ENCODE peak calls at places on chromosomes 5 and 9, in seven cellular contexts. X is IMR-90, B is H1, C is trophoblast cell, T is neuronal stem cell, U is mesendoderm, J is mesenchymal stem cell. V is an unnamed sample. For H3K27me3, the result is how much of the 10 kb centered on the place peaks cover.

GRCh38 chr5:120803282-120803681 is 339.2 kb downstream of the PRR16 start:
- DNase-seq in X (peak), B (no peak), C (peak), T (no peak), U (peak), J (peak), V (no peak)

GRCh38 chr5:134637106-134637721 is 4.6 kb upstream of the SAR1B start:
- DNase-seq in X (no peak), B (no peak), C (peak), T (no peak), U (peak), J (no peak), V (no peak)

GRCh38 chr5:43514471-43514815 is 505 bp downstream of the C5orf34 start:
- DNase-seq in X (peak), B (no peak), C (peak), T (no peak), U (no peak), J (peak), V (no peak)

GRCh38 chr5:146745937-146746577 is 132.5 kb downstream of the PPP2R2B start:
- DNase-seq in X (no peak), B (no peak), C (no peak), T (no peak), U (no peak), J (no peak), V (no peak)

GRCh38 chr5:150258126-150258525 is 31.4 kb downstream of the CAMK2A start:
- DNase-seq in X (peak), B (no peak), C (no peak), T (peak), U (no peak), J (no peak), V (no peak)

GRCh38 chr9:69583641-69584234 is 88.4 kb downstream of the APBA1 start:
- DNase-seq in X (no peak), B (no peak), C (no peak), T (no peak), U (no peak), J (no peak), V (no peak)

GRCh38 chr9:37037137-37037743 is 3.2 kb upstream of the PAX5 start:
- DNase-seq in X (no peak), B (no peak), C (no peak), T (no peak), U (peak), J (no peak), V (peak)

GRCh38 chr5:137113161-137113560 is 386.0 kb downstream of the SPOCK1 start:
- DNase-seq in X (no peak), B (no peak), C (no peak), T (no peak), U (no peak), J (no peak), V (no peak)

GRCh38 chr5:168390491-168390890 is 95.8 kb upstream of the RARS1 start:
- DNase-seq in X (no peak), B (no peak), C (no peak), T (no peak), U (no peak), J (no peak), V (no peak)

GRCh38 chr9:110745656-110746055 is 77.1 kb downstream of the MUSK start:
- DNase-seq in X (peak), B (no peak), C (no peak), T (no peak), U (no peak), J (no peak), V (no peak)

GRCh38 chr5:141411575-141411974 is 1.2 kb upstream of the PCDHGA10 start:
- DNase-seq in X (no peak), B (no peak), C (no peak), T (no peak), U (no peak), J (peak), V (no peak)

GRCh38 chr9:73411494-73411893 is 259.8 kb downstream of the ANXA1 start:
- DNase-seq in X (no peak), B (no peak), C (no peak), T (peak), U (peak), J (no peak), V (no peak)

GRCh38 chr5:132205385-132206125 is 22.1 kb downstream of the P4HA2 start:
- DNase-seq in X (peak), B (no peak), C (no peak), T (no peak), U (no peak), J (no peak), V (no peak)

GRCh38 chr5:96752341-96753016 is 55.3 kb downstream of the ERAP1 start:
- DNase-seq in X (peak), B (no peak), C (peak), T (peak), U (peak), J (peak), V (no peak)

GRCh38 chr5:36664762-36665161 is 58.4 kb downstream of the SLC1A3 start:
- DNase-seq in X (no peak), B (no peak), C (peak), T (no peak), U (peak), J (no peak), V (peak)

GRCh38 chr9:76574171-76574767 is 115.3 kb downstream of the GCNT1 start:
- DNase-seq in X (no peak), B (no peak), C (no peak), T (no peak), U (no peak), J (no peak), V (no peak)

GRCh38 chr9:133944746-133945135 is 47.4 kb downstream of the VAV2 start:
- DNase-seq in X (peak), B (no peak), C (peak), T (no peak), U (no peak), J (peak), V (no peak)

GRCh38 chr5:113562828-113563400 is 49.4 kb downstream of the YTHDC2 start:
- DNase-seq in X (no peak), B (no peak), C (no peak), T (no peak), U (no peak), J (no peak), V (no peak)

GRCh38 chr5:149108651-149109280 is 32.5 kb upstream of the ABLIM3 start:
- DNase-seq in X (peak), B (no peak), C (peak), T (no peak), U (no peak), J (no peak), V (no peak)

GRCh38 chr9:12631866-12632265 is 61.3 kb upstream of the TYRP1 start:
- DNase-seq in X (no peak), B (no peak), C (no peak), T (no peak), U (no peak), J (no peak), V (no peak)

DNA sequence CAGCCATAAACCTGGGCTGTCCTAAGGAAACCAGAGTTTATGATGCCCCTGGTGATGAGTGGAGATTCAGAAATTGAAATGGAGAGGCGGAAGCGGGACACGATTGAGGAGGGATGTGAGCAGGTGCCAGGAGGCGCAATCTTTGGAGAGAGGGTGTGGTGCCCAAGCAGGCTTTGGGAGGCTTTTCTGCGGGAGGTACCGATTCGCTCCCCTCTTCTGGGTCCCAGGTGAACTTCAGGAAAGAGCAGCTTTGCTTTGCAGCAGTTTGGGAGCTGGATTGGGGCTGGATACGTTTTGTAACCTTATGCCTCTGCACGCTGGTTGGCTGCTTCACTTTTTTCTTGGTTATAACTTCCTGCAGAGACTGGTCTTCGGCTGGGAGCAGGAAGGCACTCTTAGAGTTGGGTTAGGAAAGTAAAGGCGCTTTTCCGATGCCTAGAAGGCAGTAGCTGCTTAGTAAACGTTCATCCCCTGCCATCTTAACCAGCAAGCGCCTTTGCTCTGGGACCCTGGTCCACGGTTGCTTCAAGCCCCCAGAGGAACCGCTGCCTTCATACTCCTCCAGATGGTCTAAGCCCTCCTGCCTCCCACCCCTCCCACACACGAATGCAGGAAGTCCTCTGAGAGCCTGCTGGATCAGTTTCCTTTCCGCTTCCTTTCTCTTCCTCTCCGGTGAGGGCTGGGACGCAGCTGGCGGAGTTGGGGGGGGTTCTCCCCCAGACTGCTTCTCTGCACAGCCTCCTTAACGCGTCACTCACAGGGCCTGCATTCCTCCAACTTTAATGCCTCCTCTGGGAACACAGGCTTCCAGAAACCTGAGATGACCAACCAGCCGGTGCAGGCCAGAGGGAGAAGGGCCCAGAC is 15.2 kb upstream of the NEK6 start:
- DNase-seq in X (peak), B (peak), C (peak), T (peak), U (peak), J (peak), V (peak)
- H3K9ac ChIP-seq in X (peak), B (no peak), C (no peak), T (peak), U (peak), J (peak), V (no peak)

GRCh38 chr5:2135354-2135753 is 252.6 kb upstream of the IRX4 start:
- DNase-seq in X (no peak), B (no peak), C (no peak), T (no peak), U (no peak), J (no peak), V (peak)

GRCh38 chr5:2133936-2134335 is 251.2 kb upstream of the IRX4 start:
- DNase-seq in X (no peak), B (no peak), C (no peak), T (no peak), U (no peak), J (no peak), V (peak)

GRCh38 chr5:2133080-2133479 is 250.4 kb upstream of the IRX4 start:
- DNase-seq in X (no peak), B (no peak), C (no peak), T (no peak), U (no peak), J (no peak), V (no peak)

GRCh38 chr5:2135833-2136232 is 253.1 kb upstream of the IRX4 start:
- DNase-seq in X (no peak), B (no peak), C (no peak), T (no peak), U (no peak), J (no peak), V (peak)

GRCh38 chr5:2134543-2135299 is 252.0 kb upstream of the IRX4 start:
- DNase-seq in X (no peak), B (no peak), C (no peak), T (no peak), U (no peak), J (no peak), V (peak)
- H3K27me3 ChIP-seq in X (under half), B (under half), C (under half), T (under half), U (under half), J (under half), V (under half)

DNA sequence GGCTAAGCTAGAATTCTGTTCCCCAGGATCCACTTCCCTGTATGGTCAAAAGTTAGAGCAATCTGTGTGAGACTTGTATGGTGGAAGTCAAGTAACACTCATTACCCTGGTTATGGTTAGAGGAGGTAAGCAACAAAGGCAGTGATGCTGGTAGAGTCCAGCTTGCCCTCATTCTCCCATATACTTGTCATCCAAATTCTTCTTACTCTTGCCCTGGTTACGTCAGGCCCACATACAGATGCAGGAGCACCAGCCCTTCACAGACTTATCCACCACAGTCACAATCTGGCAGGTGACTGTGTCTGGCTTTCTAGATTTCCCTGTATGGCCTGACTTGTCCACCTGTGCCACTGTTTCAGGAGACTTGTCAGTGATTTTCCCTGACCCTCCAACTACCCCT is 35.4 kb downstream of the PGGT1B start:
- DNase-seq in X (no peak), B (no peak), C (peak), T (no peak), U (no peak), J (no peak), V (no peak)
- H3K23ac ChIP-seq in X (no peak), B (no peak), C (no peak), T (no peak), U (no peak), J (no peak), V (no peak)

GRCh38 chr5:57693488-57694305 is 211.1 kb upstream of the ACTBL2 start:
- DNase-seq in X (peak), B (no peak), C (no peak), T (no peak), U (peak), J (peak), V (no peak)

GRCh38 chr5:57690724-57691123 is 208.1 kb upstream of the ACTBL2 start:
- DNase-seq in X (no peak), B (no peak), C (no peak), T (no peak), U (no peak), J (no peak), V (no peak)

GRCh38 chr5:57696005-57696755 is 213.6 kb upstream of the ACTBL2 start:
- DNase-seq in X (no peak), B (no peak), C (no peak), T (peak), U (no peak), J (no peak), V (no peak)

GRCh38 chr5:57695179-57695578 is 212.6 kb upstream of the ACTBL2 start:
- DNase-seq in X (no peak), B (no peak), C (no peak), T (no peak), U (no peak), J (no peak), V (no peak)

GRCh38 chr5:57692582-57693487 is 210.2 kb upstream of the ACTBL2 start:
- DNase-seq in X (peak), B (no peak), C (peak), T (peak), U (peak), J (peak), V (peak)
- H3K9ac ChIP-seq in X (no peak), B (no peak), C (no peak), T (no peak), U (no peak), J (peak), V (no peak)

GRCh38 chr5:66477591-66477990 is 118.6 kb upstream of the MAST4 start:
- DNase-seq in X (no peak), B (no peak), C (no peak), T (no peak), U (no peak), J (no peak), V (no peak)
- H3K27me3 ChIP-seq in X (under half), B (under half), C (under half), T (under half), U (under half), J (under half), V (under half)

DNA sequence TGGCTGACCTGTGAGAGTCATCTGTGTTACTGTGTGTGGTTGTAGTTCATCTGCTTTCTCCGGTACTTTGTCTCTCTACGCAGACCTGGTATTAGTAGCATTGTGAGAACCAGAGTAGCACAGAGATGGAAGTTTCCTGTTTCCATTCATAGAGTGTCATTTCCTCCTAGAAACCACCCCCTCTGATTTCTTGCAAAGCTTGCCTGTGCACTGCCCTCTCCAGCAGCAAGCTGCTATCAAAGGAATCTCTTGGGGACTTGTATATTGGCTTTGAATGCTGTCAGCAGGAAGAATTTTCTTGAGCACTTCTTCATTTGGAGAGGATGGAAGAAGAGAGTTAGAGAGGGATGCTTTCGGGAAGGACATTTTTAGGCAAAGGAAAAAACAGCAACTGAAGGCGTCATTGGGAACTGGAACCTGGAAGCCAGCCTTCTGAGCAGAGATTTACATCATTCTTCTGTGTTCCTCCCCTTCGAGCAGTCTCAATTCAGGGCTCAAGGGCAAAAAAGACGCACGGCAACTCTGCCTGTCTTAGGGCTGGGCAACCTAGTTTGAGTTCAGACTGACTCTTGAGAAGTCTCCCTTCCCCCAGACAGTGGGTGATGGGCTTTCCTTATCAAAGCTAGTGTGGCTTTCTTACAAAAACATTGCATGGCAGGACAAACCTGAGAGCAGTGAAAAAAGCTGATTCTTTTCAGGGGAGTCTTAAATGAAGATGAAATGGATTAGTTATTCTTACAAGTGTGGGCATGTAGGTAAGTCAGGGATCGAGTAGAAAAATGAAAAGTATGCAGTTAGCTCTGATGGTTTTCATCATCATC is 226.3 kb downstream of the AOPEP start:
- DNase-seq in X (no peak), B (no peak), C (no peak), T (no peak), U (no peak), J (no peak), V (no peak)
- H3K23ac ChIP-seq in X (peak), B (no peak), C (no peak), T (no peak), U (no peak), J (no peak), V (no peak)

GRCh38 chr5:93585054-93585751 is 2.2 kb downstream of the NR2F1 start:
- DNase-seq in X (no peak), B (no peak), C (peak), T (peak), U (no peak), J (peak), V (peak)

GRCh38 chr5:93588586-93589347 is 5.7 kb downstream of the NR2F1 start:
- DNase-seq in X (peak), B (no peak), C (no peak), T (no peak), U (no peak), J (peak), V (peak)

GRCh38 chr5:93587919-93588585 is 5.0 kb downstream of the NR2F1 start:
- DNase-seq in X (no peak), B (no peak), C (no peak), T (no peak), U (no peak), J (peak), V (peak)

GRCh38 chr5:93585753-93586385 is 2.8 kb downstream of the NR2F1 start:
- DNase-seq in X (peak), B (no peak), C (no peak), T (no peak), U (no peak), J (peak), V (no peak)

GRCh38 chr5:93586948-93587918 is 4.2 kb downstream of the NR2F1 start:
- DNase-seq in X (peak), B (no peak), C (no peak), T (no peak), U (no peak), J (peak), V (no peak)
- H3K9ac ChIP-seq in X (peak), B (no peak), C (no peak), T (peak), U (no peak), J (no peak), V (no peak)

DNA sequence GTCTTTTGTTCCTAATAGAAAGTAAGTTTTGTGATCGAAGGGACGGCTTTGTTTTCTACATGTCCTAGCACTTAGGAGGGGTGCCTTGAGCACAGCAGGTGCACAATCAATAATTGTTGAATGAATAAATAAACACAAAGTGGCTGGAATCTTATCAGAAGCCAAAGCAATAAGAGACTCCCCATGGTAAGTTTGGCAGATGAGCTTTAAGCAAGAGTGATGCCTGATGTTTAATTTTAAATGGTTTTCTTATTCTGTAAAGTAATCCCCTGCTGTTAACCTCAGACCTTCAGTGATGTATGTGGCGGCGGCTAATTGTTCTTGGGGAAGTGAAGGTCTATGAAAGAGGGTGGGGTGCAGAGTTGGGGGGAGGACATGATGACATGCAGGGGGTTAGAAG is 65.6 kb upstream of the SHB start:
- DNase-seq in X (no peak), B (no peak), C (no peak), T (no peak), U (no peak), J (no peak), V (no peak)
- H3K27me3 ChIP-seq in X (half or more), B (under half), C (under half), T (under half), U (under half), J (half or more), V (under half)

GRCh38 chr9:127055745-127056402 is 66.6 kb downstream of the ANGPTL2 start:
- DNase-seq in X (no peak), B (no peak), C (no peak), T (no peak), U (no peak), J (no peak), V (no peak)
- H3K23ac ChIP-seq in X (no peak), B (no peak), C (no peak), T (no peak), U (no peak), J (no peak), V (no peak)

V was measured in H9.